ENCODE peak calls at places on chromosomes 3 and 15, in five cellular contexts. V is GM23248, L is iPS DF 6.9, F is HCT116, D is cardiac muscle cell. M is an unnamed sample.
A peak's percentile ranks its signal among the peaks of the same experiment; 100 is the strongest.

GRCh38 chr15:58462547-58462946 is 30.8 kb downstream of the LIPC start:
- DNase-seq in V (no peak), L (no peak), F (no peak), D (no peak), M (no peak)

GRCh38 chr15:38490231-38490630 is 36.3 kb downstream of the FAM98B start:
- DNase-seq in V (peak; percentile 56), L (no peak), F (no peak), D (no peak), M (no peak)

GRCh38 chr3:28207000-28207733 is 34.3 kb upstream of the CMC1 start:
- DNase-seq in V (no peak), L (no peak), F (no peak), D (no peak), M (no peak)

GRCh38 chr3:187183210-187183862 is 13.9 kb upstream of the RTP1 start:
- DNase-seq in V (peak; percentile 74), L (no peak), F (no peak), D (no peak), M (peak; percentile 11)

GRCh38 chr3:106093616-106094015 is 224.8 kb upstream of the CBLB start:
- DNase-seq in V (no peak), L (no peak), F (no peak), D (no peak), M (no peak)

GRCh38 chr3:13053425-13053824 is 19.8 kb downstream of the IQSEC1 start:
- DNase-seq in V (no peak), L (no peak), F (no peak), D (no peak), M (no peak)

GRCh38 chr3:73602171-73602570 is 22.6 kb downstream of the PDZRN3 start:
- DNase-seq in V (peak; percentile 96), L (no peak), F (no peak), D (no peak), M (peak; percentile 4)

GRCh38 chr3:194277547-194278091 is 73.5 kb downstream of the CPN2 start:
- DNase-seq in V (peak; percentile 85), L (no peak), F (no peak), D (no peak), M (no peak)

GRCh38 chr3:152374260-152374990 is 105.7 kb downstream of the MBNL1 start:
- DNase-seq in V (peak; percentile 56), L (no peak), F (no peak), D (no peak), M (no peak)

GRCh38 chr3:18989237-18989812 is 159.0 kb upstream of the KCNH8 start:
- DNase-seq in V (no peak), L (no peak), F (no peak), D (no peak), M (peak; percentile 21)

GRCh38 chr15:85282504-85283115 is 97.8 kb upstream of the AKAP13 start:
- DNase-seq in V (peak; percentile 94), L (no peak), F (no peak), D (no peak), M (peak; percentile 64)

GRCh38 chr3:172179680-172180399 is 140.5 kb downstream of the FNDC3B start:
- DNase-seq in V (no peak), L (no peak), F (no peak), D (no peak), M (no peak)

GRCh38 chr3:169228522-169228921 is 435.0 kb downstream of the MECOM start:
- DNase-seq in V (peak; percentile 6), L (no peak), F (no peak), D (no peak), M (no peak)

GRCh38 chr3:105984837-105985236 is 116.0 kb upstream of the CBLB start:
- DNase-seq in V (no peak), L (no peak), F (no peak), D (no peak), M (no peak)

GRCh38 chr15:45548753-45549520 is 26.4 kb upstream of the SLC30A4 start:
- DNase-seq in V (no peak), L (no peak), F (no peak), D (no peak), M (no peak)

GRCh38 chr3:39065197-39065596 is 13.4 kb downstream of the WDR48 start:
- DNase-seq in V (peak; percentile 78), L (peak; percentile 22), F (peak; percentile 12), D (peak; percentile 60), M (peak; percentile 7)

GRCh38 chr3:111069974-111070751 is 1.5 kb upstream of the NECTIN3 start:
- DNase-seq in V (peak; percentile 44), L (no peak), F (no peak), D (peak; percentile 36), M (no peak)

GRCh38 chr3:14599488-14599887 is 52.1 kb upstream of the CCDC174 start:
- DNase-seq in V (no peak), L (no peak), F (no peak), D (no peak), M (no peak)

GRCh38 chr15:101207867-101208288 is 44.0 kb downstream of the CHSY1 start:
- DNase-seq in V (peak; percentile 85), L (no peak), F (no peak), D (no peak), M (no peak)

GRCh38 chr15:64137226-64137833 is 14.2 kb upstream of the SNX22 start:
- DNase-seq in V (no peak), L (no peak), F (no peak), D (no peak), M (no peak)

GRCh38 chr3:120846073-120846472 is 61.9 kb upstream of the STXBP5L start:
- DNase-seq in V (no peak), L (peak; percentile 39), F (no peak), D (no peak), M (no peak)

GRCh38 chr15:94793641-94794040 is 562.3 kb downstream of the MCTP2 start:
- DNase-seq in V (no peak), L (no peak), F (no peak), D (peak; percentile 8), M (no peak)

GRCh38 chr3:33218072-33218445 is 551 bp downstream of the SUSD5 start:
- DNase-seq in V (peak; percentile 1), L (no peak), F (no peak), D (no peak), M (peak; percentile 31)

GRCh38 chr15:94297543-94297942 is 66.2 kb downstream of the MCTP2 start:
- DNase-seq in V (no peak), L (no peak), F (no peak), D (no peak), M (no peak)

GRCh38 chr3:16743276-16743675 is 138.1 kb upstream of the DAZL start:
- DNase-seq in V (no peak), L (no peak), F (no peak), D (no peak), M (no peak)

GRCh38 chr3:48571938-48572337 is 8.4 kb upstream of the UCN2 start:
- DNase-seq in V (no peak), L (no peak), F (no peak), D (no peak), M (no peak)

GRCh38 chr3:48575366-48575765 is 11.8 kb upstream of the UCN2 start:
- DNase-seq in V (no peak), L (no peak), F (no peak), D (no peak), M (no peak)

GRCh38 chr3:48573973-48574585 is 10.5 kb upstream of the UCN2 start:
- DNase-seq in V (no peak), L (no peak), F (no peak), D (no peak), M (no peak)

GRCh38 chr3:48572517-48572916 is 8.9 kb upstream of the UCN2 start:
- DNase-seq in V (no peak), L (no peak), F (no peak), D (no peak), M (no peak)

DNA sequence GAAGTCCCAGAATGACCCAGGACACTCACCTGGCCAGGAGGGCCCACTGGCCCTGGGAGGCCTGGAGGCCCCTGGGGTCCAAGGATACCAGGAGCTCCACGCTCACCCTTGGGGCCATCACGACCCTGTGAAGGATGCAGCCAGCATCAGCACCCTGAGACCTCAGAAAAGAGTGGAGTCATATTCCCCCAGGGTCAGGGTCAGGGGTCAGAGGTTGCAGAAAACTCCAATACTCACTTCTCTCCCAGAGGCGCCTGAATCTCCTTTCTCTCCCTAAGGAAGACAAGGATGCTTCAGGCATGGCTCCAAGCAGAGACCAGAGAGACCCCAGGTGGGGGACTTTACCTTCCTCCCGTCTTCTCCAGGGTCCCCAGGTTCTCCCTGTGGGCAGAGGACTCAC is 13.1 kb upstream of the UCN2 start:
- DNase-seq in V (no peak), L (no peak), F (no peak), D (no peak), M (no peak)
- H3K36me3 ChIP-seq in V (no peaks in the 10 kb centered on the region), L (peaks cover 2% of the 10 kb centered on the region), F (no peaks in the 10 kb centered on the region), D (peaks cover 17% of the 10 kb centered on the region), M (peaks cover 100% of the 10 kb centered on the region)

DNA sequence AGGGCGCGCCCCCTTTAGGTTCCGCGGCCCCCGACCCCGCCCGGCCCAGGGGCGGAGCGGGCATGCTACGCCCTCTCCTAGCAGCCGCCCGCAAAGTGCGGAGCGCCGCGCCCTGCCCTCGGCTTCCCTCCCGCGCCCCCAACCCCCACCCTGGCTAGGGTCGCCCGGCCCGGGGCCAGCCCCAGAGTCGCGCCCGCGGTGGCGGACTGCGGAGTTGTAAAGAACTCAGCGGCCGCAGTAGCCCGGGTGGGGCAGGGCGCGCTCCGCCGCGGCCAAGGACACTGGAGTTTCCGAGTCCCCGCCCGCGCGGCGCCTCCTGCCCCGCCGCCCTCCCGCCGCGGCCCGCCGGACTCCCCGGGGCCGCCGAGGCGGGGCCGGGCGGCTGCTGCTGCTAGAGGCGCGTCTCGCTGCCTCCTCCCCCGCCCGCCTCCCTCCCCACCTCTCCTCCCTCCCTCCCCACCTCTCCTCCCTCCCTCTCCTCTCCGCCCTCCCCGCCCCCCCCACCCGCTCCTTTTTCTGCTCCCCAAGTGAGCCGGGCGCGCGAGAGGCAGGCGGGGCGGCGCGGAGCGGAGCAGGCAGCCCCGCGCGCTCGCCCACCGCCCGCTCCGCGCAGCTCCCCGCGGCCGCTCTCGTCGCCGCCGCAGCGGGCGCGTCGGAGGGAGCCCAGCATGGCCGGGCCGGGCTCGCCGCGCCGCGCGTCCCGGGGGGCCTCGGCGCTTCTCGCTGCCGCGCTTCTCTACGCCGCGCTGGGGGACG is at the start of gene CACNA2D3:
- DNase-seq in V (peak; percentile 41), L (no peak), F (no peak), D (peak; percentile 71), M (no peak)
- H3K4me3 ChIP-seq in V (peak within 1 kb of the TSS; percentile 59), L (peak within 1 kb of the TSS; percentile 58), F (no peak within 1 kb of the TSS), D (peak within 1 kb of the TSS; percentile 57), M (peak within 1 kb of the TSS; percentile 6)

DNA sequence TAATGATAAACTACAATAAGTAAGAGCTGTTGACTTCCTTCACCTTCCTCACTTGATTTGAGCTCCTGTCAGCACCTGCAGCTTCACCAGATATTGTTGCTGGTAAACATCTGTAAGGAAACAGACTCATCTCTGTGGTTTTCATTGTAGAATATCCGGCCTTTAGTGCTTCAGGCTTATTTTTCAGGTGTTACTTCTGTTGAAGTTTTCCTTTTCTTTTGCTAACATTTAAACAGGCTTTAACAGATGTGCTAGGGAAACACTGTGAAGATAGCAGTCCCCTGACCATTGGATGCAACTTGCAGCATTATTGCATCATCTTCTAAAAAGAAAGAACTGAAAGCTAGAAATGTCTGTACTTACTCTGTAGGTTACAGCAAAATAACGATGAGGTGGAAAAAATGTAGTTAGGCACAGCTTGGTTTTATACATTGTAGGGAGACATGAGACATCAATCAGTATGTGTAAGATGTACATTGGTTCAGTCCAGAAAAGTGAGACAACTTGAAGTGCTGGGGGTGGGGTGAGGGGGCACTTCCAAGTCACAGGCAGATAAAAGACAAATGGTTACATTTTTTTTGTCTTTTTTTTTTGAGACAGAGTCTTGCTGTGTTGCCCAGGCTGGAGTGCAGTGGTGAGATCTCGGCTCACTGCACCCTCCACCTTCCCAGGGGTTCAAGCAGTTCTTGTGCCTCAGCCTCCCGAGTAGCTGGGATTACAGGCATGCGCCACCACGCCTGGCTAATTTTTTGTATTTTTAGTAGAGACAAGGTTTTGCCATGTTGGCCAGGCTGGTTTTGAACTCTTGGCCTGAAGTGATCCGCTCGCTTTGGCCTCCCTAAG is 10.2 kb downstream of the EDEM1 start:
- DNase-seq in V (peak; percentile 58), L (no peak), F (no peak), D (no peak), M (no peak)
- H3K36me3 ChIP-seq in V (peaks cover 15% of the 10 kb centered on the region), L (no peaks in the 10 kb centered on the region), F (peaks cover 10% of the 10 kb centered on the region), D (peaks cover 15% of the 10 kb centered on the region), M (peaks cover 28% of the 10 kb centered on the region)

GRCh38 chr15:79572691-79573340 is 140.7 kb downstream of the MINAR1 start:
- DNase-seq in V (no peak), L (no peak), F (no peak), D (no peak), M (no peak)
- H3K4me3 ChIP-seq in V (no peak overlapping the region), L (no peak overlapping the region), F (no peak overlapping the region), D (no peak overlapping the region), M (no peak overlapping the region)